ENCODE peak calls at places on chromosomes 5 and 9, in seven cellular contexts. F, L, P, S, Z, Q and K are unnamed samples. For H3K36me3, the result is how much of the 10 kb centered on the place peaks cover.

GRCh38 chr5:97666767-97667166 is 483.7 kb upstream of the RIOK2 start:
- DNase-seq in F (no peak), L (no peak), P (no peak), S (no peak), Z (no peak), Q (no peak), K (peak)

GRCh38 chr5:170286532-170286931 is 11.0 kb downstream of the LCP2 start:
- DNase-seq in F (peak), L (no peak), P (no peak), S (no peak), Z (no peak), Q (no peak), K (no peak)

GRCh38 chr5:140245926-140246325 is 57.0 kb downstream of the PFDN1 start:
- DNase-seq in F (no peak), L (no peak), P (no peak), S (no peak), Z (no peak), Q (no peak), K (no peak)

GRCh38 chr9:73515216-73515615 is 363.6 kb downstream of the ANXA1 start:
- DNase-seq in F (no peak), L (no peak), P (no peak), S (no peak), Z (no peak), Q (no peak), K (peak)

GRCh38 chr9:18673179-18673578 is 199.2 kb downstream of the ADAMTSL1 start:
- DNase-seq in F (no peak), L (no peak), P (no peak), S (no peak), Z (no peak), Q (no peak), K (peak)

GRCh38 chr9:5442400-5443011 is 4.8 kb upstream of the PLGRKT start:
- DNase-seq in F (peak), L (no peak), P (peak), S (peak), Z (no peak), Q (no peak), K (peak)

GRCh38 chr5:139882961-139883539 is 87.4 kb downstream of the PSD2 start:
- DNase-seq in F (no peak), L (no peak), P (no peak), S (no peak), Z (no peak), Q (no peak), K (no peak)

GRCh38 chr5:6411141-6411540 is 32.8 kb upstream of the MED10 start:
- DNase-seq in F (no peak), L (no peak), P (peak), S (no peak), Z (no peak), Q (no peak), K (no peak)

GRCh38 chr5:5409151-5409810 is 13.2 kb upstream of the ICE1 start:
- DNase-seq in F (peak), L (no peak), P (no peak), S (no peak), Z (no peak), Q (no peak), K (peak)

GRCh38 chr5:178421128-178421527 is 169.1 kb downstream of the COL23A1 start:
- DNase-seq in F (peak), L (no peak), P (peak), S (no peak), Z (no peak), Q (no peak), K (no peak)

GRCh38 chr5:15834596-15835245 is 334.7 kb downstream of the FBXL7 start:
- DNase-seq in F (peak), L (no peak), P (no peak), S (peak), Z (no peak), Q (no peak), K (peak)

GRCh38 chr5:93589348-93589662 is 6.3 kb downstream of the NR2F1 start:
- DNase-seq in F (no peak), L (no peak), P (no peak), S (no peak), Z (no peak), Q (no peak), K (no peak)

GRCh38 chr5:93653716-93654115 is 70.7 kb downstream of the NR2F1 start:
- DNase-seq in F (no peak), L (no peak), P (no peak), S (no peak), Z (no peak), Q (no peak), K (no peak)

GRCh38 chr5:166188482-166188881 is 2103.0 kb upstream of the WWC1 start:
- DNase-seq in F (no peak), L (no peak), P (peak), S (no peak), Z (no peak), Q (no peak), K (no peak)

GRCh38 chr9:12773562-12773961 is 1.3 kb upstream of the LURAP1L start:
- DNase-seq in F (no peak), L (no peak), P (no peak), S (no peak), Z (no peak), Q (no peak), K (no peak)

GRCh38 chr9:97698865-97699264 is 1.7 kb upstream of the XPA start:
- DNase-seq in F (no peak), L (no peak), P (no peak), S (no peak), Z (peak), Q (no peak), K (no peak)

GRCh38 chr9:78044189-78044588 is 12.6 kb upstream of the GNAQ start:
- DNase-seq in F (no peak), L (no peak), P (no peak), S (no peak), Z (no peak), Q (no peak), K (no peak)

GRCh38 chr9:113648048-113648447 is 184.5 kb downstream of the RGS3 start:
- DNase-seq in F (no peak), L (no peak), P (peak), S (no peak), Z (peak), Q (no peak), K (no peak)

GRCh38 chr9:135392511-135392910 is 87.1 kb upstream of the PPP1R26 start:
- DNase-seq in F (peak), L (no peak), P (peak), S (no peak), Z (no peak), Q (no peak), K (no peak)

GRCh38 chr9:4346111-4346510 is 46.2 kb upstream of the GLIS3 start:
- DNase-seq in F (no peak), L (no peak), P (no peak), S (no peak), Z (no peak), Q (no peak), K (no peak)

GRCh38 chr9:131098391-131099087 is 2.2 kb downstream of the AIF1L start:
- DNase-seq in F (peak), L (no peak), P (no peak), S (no peak), Z (peak), Q (no peak), K (no peak)

GRCh38 chr5:179192185-179192890 is 132.2 kb downstream of the ZNF354C start:
- DNase-seq in F (no peak), L (peak), P (no peak), S (no peak), Z (peak), Q (no peak), K (no peak)

GRCh38 chr5:41432481-41433253 is 77.7 kb downstream of the PLCXD3 start:
- DNase-seq in F (no peak), L (peak), P (no peak), S (no peak), Z (no peak), Q (no peak), K (no peak)

GRCh38 chr9:70411141-70411929 is 3.1 kb downstream of the KLF9 start:
- DNase-seq in F (no peak), L (peak), P (no peak), S (peak), Z (peak), Q (peak), K (peak)

GRCh38 chr9:127557998-127558546 is 54.0 kb upstream of the STXBP1 start:
- DNase-seq in F (no peak), L (no peak), P (no peak), S (peak), Z (peak), Q (no peak), K (no peak)

GRCh38 chr5:134132372-134133212 is 18.1 kb downstream of the TCF7 start:
- DNase-seq in F (peak), L (peak), P (peak), S (no peak), Z (peak), Q (no peak), K (no peak)

GRCh38 chr5:149581192-149581861 is at the start of gene ARHGEF37:
- DNase-seq in F (peak), L (peak), P (peak), S (peak), Z (peak), Q (peak), K (peak)

GRCh38 chr5:14914603-14915277 is 43.2 kb upstream of the ANKH start:
- DNase-seq in F (no peak), L (no peak), P (no peak), S (no peak), Z (no peak), Q (no peak), K (peak)

GRCh38 chr9:88578486-88579362 is 43.7 kb downstream of the NXNL2 start:
- DNase-seq in F (peak), L (peak), P (peak), S (peak), Z (peak), Q (peak), K (peak)

GRCh38 chr5:147558131-147558730 is 48.4 kb upstream of the DPYSL3 start:
- DNase-seq in F (peak), L (no peak), P (no peak), S (no peak), Z (no peak), Q (no peak), K (no peak)

GRCh38 chr5:144028644-144029043 is 141.8 kb downstream of the YIPF5 start:
- DNase-seq in F (no peak), L (no peak), P (no peak), S (peak), Z (no peak), Q (no peak), K (no peak)

GRCh38 chr5:138601444-138601843 is 26.2 kb upstream of the HSPA9 start:
- DNase-seq in F (no peak), L (no peak), P (no peak), S (no peak), Z (no peak), Q (no peak), K (peak)

GRCh38 chr9:98225015-98225442 is 30.4 kb downstream of the TBC1D2 start:
- DNase-seq in F (no peak), L (no peak), P (no peak), S (no peak), Z (no peak), Q (no peak), K (no peak)

GRCh38 chr9:129751841-129752801 is 721 bp downstream of the PTGES start:
- DNase-seq in F (no peak), L (peak), P (peak), S (peak), Z (peak), Q (no peak), K (peak)

DNA sequence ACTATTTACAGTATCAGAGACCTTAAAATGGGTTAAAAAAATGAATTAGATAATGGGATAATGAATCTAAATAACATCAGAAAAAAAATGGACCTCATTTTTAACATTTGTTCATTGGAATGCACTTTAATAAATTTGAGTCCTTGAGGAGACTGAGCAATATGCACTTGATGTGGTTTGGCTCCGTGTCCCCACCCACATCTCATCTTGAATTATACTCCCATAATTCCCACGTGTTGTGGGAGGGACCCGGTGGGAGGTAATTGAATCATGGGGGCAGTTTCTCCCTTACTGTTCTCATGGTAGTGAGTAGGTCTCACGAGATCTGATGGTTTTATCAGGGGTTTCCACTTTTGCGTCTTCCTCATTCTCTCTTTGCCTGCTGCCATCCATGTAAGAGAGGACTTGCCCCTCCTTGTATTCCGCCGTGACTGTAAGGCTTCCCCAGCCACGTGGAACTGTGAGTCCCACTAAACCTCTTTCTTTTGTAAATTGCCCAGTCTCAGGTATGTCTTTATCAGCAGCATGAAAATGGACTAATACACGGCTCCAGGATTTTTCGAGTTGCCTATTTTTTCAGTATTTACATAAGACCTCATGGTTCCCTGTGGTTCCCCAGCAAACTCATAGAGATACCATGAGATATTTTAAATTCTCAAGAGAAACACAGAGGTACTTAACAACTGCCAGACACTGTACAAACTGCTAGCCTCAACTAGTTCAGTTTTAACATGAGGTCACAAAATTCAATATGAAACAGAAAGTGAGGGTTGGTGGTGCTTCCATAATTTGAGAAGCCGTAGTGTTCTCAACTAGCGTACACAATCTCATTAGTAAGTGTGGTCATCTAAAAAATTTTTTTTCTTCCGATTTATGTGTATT is 128.3 kb downstream of the TLE1 start:
- DNase-seq in F (no peak), L (no peak), P (no peak), S (no peak), Z (no peak), Q (no peak), K (no peak)
- H3K4me3 ChIP-seq in F (no peak), L (no peak), P (no peak), S (no peak), Z (no peak), Q (no peak), K (no peak)

GRCh38 chr9:34419716-34420504 is 38.5 kb downstream of the FAM219A start:
- DNase-seq in F (no peak), L (no peak), P (no peak), S (no peak), Z (no peak), Q (no peak), K (no peak)
- H3K36me3 ChIP-seq in F (under half), L (under half), P (under half), S (under half), Z (under half), Q (under half), K (under half)

GRCh38 chr9:21576331-21577189 is 94.4 kb upstream of the IFNE start:
- DNase-seq in F (peak), L (no peak), P (peak), S (peak), Z (no peak), Q (no peak), K (peak)
- H3K4me3 ChIP-seq in F (no peak), L (no peak), P (no peak), S (peak), Z (no peak), Q (no peak), K (peak)

GRCh38 chr5:142911170-142911569 is 141.0 kb downstream of the ARHGAP26 start:
- DNase-seq in F (no peak), L (no peak), P (no peak), S (no peak), Z (no peak), Q (no peak), K (no peak)

GRCh38 chr5:142906863-142907671 is 136.9 kb downstream of the ARHGAP26 start:
- DNase-seq in F (no peak), L (no peak), P (no peak), S (no peak), Z (no peak), Q (no peak), K (no peak)

GRCh38 chr5:142908659-142909058 is 138.5 kb downstream of the ARHGAP26 start:
- DNase-seq in F (no peak), L (no peak), P (no peak), S (no peak), Z (no peak), Q (no peak), K (no peak)

GRCh38 chr5:142911775-142912174 is 141.6 kb downstream of the ARHGAP26 start:
- DNase-seq in F (no peak), L (no peak), P (no peak), S (no peak), Z (no peak), Q (no peak), K (no peak)

DNA sequence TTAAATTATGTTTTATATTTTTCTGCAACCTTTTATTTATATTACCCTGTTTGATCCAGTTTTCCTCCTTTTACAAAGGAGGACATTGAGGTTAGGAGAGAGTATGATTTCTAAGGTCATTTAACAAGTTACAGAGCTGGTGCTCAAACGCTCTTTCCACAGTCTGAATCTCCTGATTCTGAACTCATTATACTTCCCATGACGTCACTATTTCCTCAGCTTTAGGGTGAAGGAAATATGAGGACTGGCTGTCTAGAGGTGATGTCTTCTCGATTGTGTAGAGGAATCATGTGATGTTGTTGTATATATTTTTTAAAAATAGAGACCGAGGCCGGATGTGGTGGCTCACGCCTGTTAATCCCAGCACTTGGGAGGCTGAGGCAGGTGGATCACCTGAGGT is 140.0 kb downstream of the ARHGAP26 start:
- DNase-seq in F (no peak), L (no peak), P (no peak), S (no peak), Z (no peak), Q (no peak), K (no peak)
- H3K36me3 ChIP-seq in F (under half), L (under half), P (under half), S (under half), Z (under half), Q (half or more), K (under half)

GRCh38 chr9:72509053-72509452 is 12.4 kb upstream of the TMC1 start:
- DNase-seq in F (no peak), L (no peak), P (no peak), S (no peak), Z (no peak), Q (no peak), K (peak)
- H3K4me3 ChIP-seq in F (no peak), L (no peak), P (no peak), S (no peak), Z (no peak), Q (no peak), K (no peak)

GRCh38 chr5:111223086-111223789 is 946 bp upstream of the CAMK4 start:
- DNase-seq in F (no peak), L (no peak), P (no peak), S (peak), Z (no peak), Q (no peak), K (peak)

GRCh38 chr5:111224561-111224989 is 391 bp downstream of the CAMK4 start:
- DNase-seq in F (no peak), L (no peak), P (no peak), S (no peak), Z (peak), Q (no peak), K (no peak)

GRCh38 chr5:111226556-111226955 is 2.4 kb downstream of the CAMK4 start:
- DNase-seq in F (no peak), L (no peak), P (no peak), S (no peak), Z (no peak), Q (no peak), K (no peak)

GRCh38 chr5:111225926-111226325 is 1.7 kb downstream of the CAMK4 start:
- DNase-seq in F (no peak), L (no peak), P (no peak), S (no peak), Z (no peak), Q (no peak), K (no peak)

DNA sequence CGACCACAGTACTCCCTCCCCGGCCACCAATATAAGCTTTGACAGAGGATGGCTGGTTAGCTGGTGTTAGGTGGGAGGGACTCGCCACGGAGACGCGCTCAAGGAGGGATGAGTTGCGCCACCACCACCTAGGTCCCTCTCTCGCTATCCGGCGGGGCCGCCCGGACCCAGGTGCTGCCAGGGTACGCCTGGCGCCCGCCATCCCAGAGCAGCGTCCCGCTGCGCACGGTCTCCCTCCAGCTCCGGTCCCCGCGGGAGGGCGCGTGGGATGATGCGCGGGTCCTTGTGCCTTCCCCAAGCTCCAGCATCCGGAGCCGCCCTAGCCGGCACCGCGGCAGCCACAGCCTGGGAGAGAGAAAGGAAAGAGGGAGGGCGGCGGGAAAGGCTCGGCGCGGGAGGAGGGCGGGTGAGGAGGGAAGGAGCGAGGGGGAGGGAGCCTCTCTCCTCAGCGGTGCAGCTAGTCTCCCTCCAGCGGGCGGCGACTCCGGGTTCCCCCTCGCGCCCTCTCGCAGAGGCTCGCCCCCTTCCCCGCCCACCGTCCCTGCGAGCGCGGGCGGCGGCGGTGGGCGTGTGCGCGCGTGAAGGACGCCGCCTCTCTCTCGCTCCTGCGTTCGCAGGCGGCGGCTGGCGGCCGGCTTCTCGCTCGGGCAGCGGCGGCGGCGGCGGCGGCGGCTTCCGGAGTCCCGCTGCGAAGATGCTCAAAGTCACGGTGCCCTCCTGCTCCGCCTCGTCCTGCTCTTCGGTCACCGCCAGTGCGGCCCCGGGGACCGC is at the start of gene CAMK4:
- DNase-seq in F (peak), L (peak), P (peak), S (peak), Z (peak), Q (peak), K (peak)
- H3K36me3 ChIP-seq in F (under half), L (under half), P (under half), S (under half), Z (under half), Q (under half), K (under half)

DNA sequence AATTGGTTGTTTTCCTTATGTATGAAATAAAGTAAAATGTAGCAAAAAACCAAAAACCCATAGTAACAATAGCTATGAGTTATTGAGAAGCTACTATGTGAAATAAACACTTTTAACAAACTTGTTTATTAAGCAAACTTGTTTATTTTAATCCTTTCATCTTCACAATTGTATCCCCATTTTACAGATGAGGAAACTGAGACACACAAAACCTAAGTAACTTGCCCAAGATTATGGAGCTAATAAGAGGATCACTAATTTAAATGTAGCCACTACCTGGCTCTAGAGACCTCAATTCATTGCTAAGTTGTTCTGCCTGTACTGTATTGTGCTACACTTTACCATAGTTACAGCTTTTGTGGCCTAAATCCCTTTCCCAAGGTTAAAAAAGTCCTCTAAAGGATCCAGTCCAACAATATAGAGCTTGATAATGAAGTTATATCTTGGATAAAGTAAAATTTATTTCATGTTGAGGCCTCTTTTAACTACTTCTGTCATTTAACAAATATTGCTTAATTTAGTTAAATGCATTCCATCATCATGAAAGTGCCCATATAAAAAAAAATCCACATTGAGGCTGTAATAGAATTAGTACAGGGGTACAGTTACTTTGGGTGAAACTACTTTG is 22.1 kb downstream of the HOMER1 start:
- DNase-seq in F (no peak), L (no peak), P (no peak), S (no peak), Z (no peak), Q (no peak), K (no peak)
- H3K4me3 ChIP-seq in F (no peak), L (no peak), P (no peak), S (no peak), Z (no peak), Q (no peak), K (no peak)

GRCh38 chr9:134041649-134041962 is 16.3 kb downstream of the BRD3OS start:
- DNase-seq in F (no peak), L (no peak), P (no peak), S (no peak), Z (peak), Q (no peak), K (no peak)
- H3K36me3 ChIP-seq in F (under half), L (under half), P (half or more), S (under half), Z (under half), Q (half or more), K (under half)